ENCODE peak calls at places on chromosomes 6 and 20, in six cellular contexts. One of them, this sample, is unnamed.

GRCh38 chr6:163132050-163132750 is 282.3 kb upstream of the QKI start:
- DNase-seq in brain microvascular endothelial cell: peak; percentile 63
- DNase-seq in transverse colon: no peak
- DNase-seq in CD4-positive, alpha-beta T cell: no peak
- DNase-seq in glutamatergic neuron: no peak
- DNase-seq in cardiac muscle cell: peak; percentile 27
- DNase-seq in this sample: no peak

GRCh38 chr6:36625161-36625919 is 31.2 kb downstream of the SRSF3 start:
- DNase-seq in brain microvascular endothelial cell: peak; percentile 46
- DNase-seq in transverse colon: peak; percentile 8
- DNase-seq in glutamatergic neuron: no peak
- DNase-seq in cardiac muscle cell: no peak
- DNase-seq in CD4-positive, alpha-beta T cell: no peak
- DNase-seq in this sample: no peak

GRCh38 chr6:5084787-5085637 is at the start of gene PPP1R3G:
- DNase-seq in CD4-positive, alpha-beta T cell: no peak
- DNase-seq in transverse colon: peak; percentile 45
- DNase-seq in cardiac muscle cell: peak; percentile 52
- DNase-seq in brain microvascular endothelial cell: peak; percentile 35
- DNase-seq in glutamatergic neuron: peak; percentile 48
- DNase-seq in this sample: no peak

GRCh38 chr6:168739381-168739780 is 298.4 kb downstream of the SMOC2 start:
- DNase-seq in brain microvascular endothelial cell: no peak
- DNase-seq in CD4-positive, alpha-beta T cell: no peak
- DNase-seq in cardiac muscle cell: no peak
- DNase-seq in glutamatergic neuron: no peak
- DNase-seq in transverse colon: no peak
- DNase-seq in this sample: no peak

GRCh38 chr20:46435146-46435545 is 28.7 kb upstream of the ELMO2 start:
- DNase-seq in brain microvascular endothelial cell: no peak
- DNase-seq in CD4-positive, alpha-beta T cell: no peak
- DNase-seq in cardiac muscle cell: no peak
- DNase-seq in transverse colon: no peak
- DNase-seq in glutamatergic neuron: no peak
- DNase-seq in this sample: no peak

GRCh38 chr6:71082033-71082620 is 125.3 kb upstream of the B3GAT2 start:
- DNase-seq in cardiac muscle cell: no peak
- DNase-seq in transverse colon: no peak
- DNase-seq in CD4-positive, alpha-beta T cell: no peak
- DNase-seq in brain microvascular endothelial cell: no peak
- DNase-seq in glutamatergic neuron: no peak
- DNase-seq in this sample: no peak

GRCh38 chr6:137722749-137723272 is 144.2 kb upstream of the TNFAIP3 start:
- DNase-seq in CD4-positive, alpha-beta T cell: no peak
- DNase-seq in cardiac muscle cell: no peak
- DNase-seq in brain microvascular endothelial cell: no peak
- DNase-seq in glutamatergic neuron: no peak
- DNase-seq in transverse colon: no peak
- DNase-seq in this sample: no peak

GRCh38 chr6:121619013-121619412 is 183.6 kb downstream of the GJA1 start:
- DNase-seq in CD4-positive, alpha-beta T cell: no peak
- DNase-seq in brain microvascular endothelial cell: no peak
- DNase-seq in transverse colon: no peak
- DNase-seq in cardiac muscle cell: no peak
- DNase-seq in glutamatergic neuron: no peak
- DNase-seq in this sample: no peak

GRCh38 chr6:42099340-42100028 is 42.9 kb downstream of the C6orf132 start:
- DNase-seq in cardiac muscle cell: no peak
- DNase-seq in CD4-positive, alpha-beta T cell: no peak
- DNase-seq in transverse colon: peak; percentile 85
- DNase-seq in glutamatergic neuron: no peak
- DNase-seq in brain microvascular endothelial cell: peak; percentile 53
- DNase-seq in this sample: no peak

GRCh38 chr6:135458051-135458450 is 39.5 kb downstream of the AHI1 start:
- DNase-seq in CD4-positive, alpha-beta T cell: no peak
- DNase-seq in brain microvascular endothelial cell: peak; percentile 20
- DNase-seq in transverse colon: no peak
- DNase-seq in cardiac muscle cell: no peak
- DNase-seq in glutamatergic neuron: no peak
- DNase-seq in this sample: no peak

GRCh38 chr6:91730710-91731109 is 1143.8 kb upstream of the MAP3K7 start:
- DNase-seq in brain microvascular endothelial cell: no peak
- DNase-seq in glutamatergic neuron: no peak
- DNase-seq in cardiac muscle cell: no peak
- DNase-seq in CD4-positive, alpha-beta T cell: no peak
- DNase-seq in transverse colon: no peak
- DNase-seq in this sample: no peak

GRCh38 chr6:135936606-135937005 is 85.1 kb downstream of the PDE7B start:
- DNase-seq in brain microvascular endothelial cell: peak; percentile 95
- DNase-seq in cardiac muscle cell: no peak
- DNase-seq in CD4-positive, alpha-beta T cell: no peak
- DNase-seq in glutamatergic neuron: no peak
- DNase-seq in transverse colon: no peak
- DNase-seq in this sample: no peak

GRCh38 chr6:41568585-41569384 is 22.6 kb downstream of the FOXP4 start:
- DNase-seq in transverse colon: no peak
- DNase-seq in cardiac muscle cell: peak; percentile 83
- DNase-seq in glutamatergic neuron: no peak
- DNase-seq in brain microvascular endothelial cell: no peak
- DNase-seq in CD4-positive, alpha-beta T cell: no peak
- DNase-seq in this sample: no peak

GRCh38 chr20:14744723-14745122 is 407.3 kb upstream of the FLRT3 start:
- DNase-seq in cardiac muscle cell: no peak
- DNase-seq in glutamatergic neuron: no peak
- DNase-seq in transverse colon: no peak
- DNase-seq in CD4-positive, alpha-beta T cell: no peak
- DNase-seq in brain microvascular endothelial cell: no peak
- DNase-seq in this sample: no peak

GRCh38 chr6:85405175-85405852 is 44.6 kb upstream of the NT5E start:
- DNase-seq in cardiac muscle cell: no peak
- DNase-seq in glutamatergic neuron: no peak
- DNase-seq in CD4-positive, alpha-beta T cell: no peak
- DNase-seq in transverse colon: peak; percentile 50
- DNase-seq in brain microvascular endothelial cell: no peak
- DNase-seq in this sample: no peak

GRCh38 chr6:88302769-88303230 is 136.7 kb upstream of the CNR1 start:
- DNase-seq in brain microvascular endothelial cell: no peak
- DNase-seq in CD4-positive, alpha-beta T cell: no peak
- DNase-seq in cardiac muscle cell: no peak
- DNase-seq in transverse colon: no peak
- DNase-seq in glutamatergic neuron: no peak
- DNase-seq in this sample: no peak

GRCh38 chr6:6005467-6006427 is 978 bp downstream of the NRN1 start:
- DNase-seq in cardiac muscle cell: no peak
- DNase-seq in transverse colon: no peak
- DNase-seq in brain microvascular endothelial cell: no peak
- DNase-seq in glutamatergic neuron: peak; percentile 18
- DNase-seq in CD4-positive, alpha-beta T cell: no peak
- DNase-seq in this sample: no peak

GRCh38 chr6:1838604-1839003 is 228.9 kb downstream of the FOXC1 start:
- DNase-seq in CD4-positive, alpha-beta T cell: no peak
- DNase-seq in cardiac muscle cell: no peak
- DNase-seq in transverse colon: no peak
- DNase-seq in brain microvascular endothelial cell: no peak
- DNase-seq in glutamatergic neuron: no peak
- DNase-seq in this sample: no peak

GRCh38 chr6:14889172-14889571 is 356.7 kb upstream of the JARID2 start:
- DNase-seq in CD4-positive, alpha-beta T cell: no peak
- DNase-seq in transverse colon: no peak
- DNase-seq in glutamatergic neuron: no peak
- DNase-seq in brain microvascular endothelial cell: peak; percentile 36
- DNase-seq in cardiac muscle cell: no peak
- DNase-seq in this sample: no peak

GRCh38 chr20:19944772-19945459 is 72.2 kb upstream of the NAA20 start:
- DNase-seq in brain microvascular endothelial cell: peak; percentile 61
- DNase-seq in CD4-positive, alpha-beta T cell: no peak
- DNase-seq in cardiac muscle cell: no peak
- DNase-seq in glutamatergic neuron: no peak
- DNase-seq in transverse colon: no peak
- DNase-seq in this sample: no peak

GRCh38 chr20:61941721-61942405 is 123.8 kb downstream of the TAF4 start:
- DNase-seq in CD4-positive, alpha-beta T cell: no peak
- DNase-seq in transverse colon: no peak
- DNase-seq in glutamatergic neuron: peak; percentile 13
- DNase-seq in cardiac muscle cell: no peak
- DNase-seq in brain microvascular endothelial cell: no peak
- DNase-seq in this sample: no peak

GRCh38 chr6:167979436-167980090 is 17.9 kb upstream of the KIF25 start:
- DNase-seq in transverse colon: no peak
- DNase-seq in brain microvascular endothelial cell: no peak
- DNase-seq in cardiac muscle cell: no peak
- DNase-seq in glutamatergic neuron: no peak
- DNase-seq in CD4-positive, alpha-beta T cell: no peak
- DNase-seq in this sample: no peak

GRCh38 chr6:169979873-169980440 is 228.5 kb downstream of the ERMARD start:
- DNase-seq in transverse colon: no peak
- DNase-seq in brain microvascular endothelial cell: no peak
- DNase-seq in glutamatergic neuron: peak; percentile 8
- DNase-seq in cardiac muscle cell: no peak
- DNase-seq in CD4-positive, alpha-beta T cell: no peak
- DNase-seq in this sample: no peak

GRCh38 chr20:1391640-1392442 is 1.0 kb downstream of the FKBP1A start:
- DNase-seq in CD4-positive, alpha-beta T cell: no peak
- DNase-seq in transverse colon: no peak
- DNase-seq in glutamatergic neuron: peak; percentile 26
- DNase-seq in brain microvascular endothelial cell: no peak
- DNase-seq in cardiac muscle cell: peak; percentile 15
- DNase-seq in this sample: no peak

GRCh38 chr6:122839906-122840305 is 50.8 kb downstream of the SMPDL3A start:
- DNase-seq in cardiac muscle cell: no peak
- DNase-seq in brain microvascular endothelial cell: no peak
- DNase-seq in transverse colon: no peak
- DNase-seq in CD4-positive, alpha-beta T cell: no peak
- DNase-seq in glutamatergic neuron: no peak
- DNase-seq in this sample: no peak

GRCh38 chr6:122839477-122839876 is 50.4 kb downstream of the SMPDL3A start:
- DNase-seq in CD4-positive, alpha-beta T cell: peak; percentile 15
- DNase-seq in cardiac muscle cell: peak; percentile 70
- DNase-seq in transverse colon: peak; percentile 68
- DNase-seq in glutamatergic neuron: peak; percentile 68
- DNase-seq in brain microvascular endothelial cell: peak; percentile 61
- DNase-seq in this sample: peak; percentile 49

GRCh38 chr6:122833229-122833556 is 44.1 kb downstream of the SMPDL3A start:
- DNase-seq in glutamatergic neuron: peak; percentile 24
- DNase-seq in cardiac muscle cell: no peak
- DNase-seq in brain microvascular endothelial cell: no peak
- DNase-seq in transverse colon: no peak
- DNase-seq in CD4-positive, alpha-beta T cell: no peak
- DNase-seq in this sample: peak; percentile 26

GRCh38 chr6:122832515-122833228 is 43.6 kb downstream of the SMPDL3A start:
- DNase-seq in CD4-positive, alpha-beta T cell: no peak
- DNase-seq in glutamatergic neuron: no peak
- DNase-seq in brain microvascular endothelial cell: no peak
- DNase-seq in cardiac muscle cell: no peak
- DNase-seq in transverse colon: no peak
- DNase-seq in this sample: no peak

GRCh38 chr6:122838060-122838780 is 49.2 kb downstream of the SMPDL3A start:
- DNase-seq in brain microvascular endothelial cell: no peak
- DNase-seq in glutamatergic neuron: no peak
- DNase-seq in cardiac muscle cell: peak; percentile 22
- DNase-seq in transverse colon: no peak
- DNase-seq in CD4-positive, alpha-beta T cell: no peak
- DNase-seq in this sample: no peak
- TF ChIP-seq CTCF in brain microvascular endothelial cell: peak; percentile 57
- TF ChIP-seq CTCF in glutamatergic neuron: peak; percentile 27
- TF ChIP-seq CTCF in cardiac muscle cell: peak; percentile 57
- TF ChIP-seq CTCF in transverse colon: peak; percentile 29
- TF ChIP-seq CTCF in CD4-positive, alpha-beta T cell: no peak
- TF ChIP-seq CTCF in this sample: peak; percentile 58

DNA sequence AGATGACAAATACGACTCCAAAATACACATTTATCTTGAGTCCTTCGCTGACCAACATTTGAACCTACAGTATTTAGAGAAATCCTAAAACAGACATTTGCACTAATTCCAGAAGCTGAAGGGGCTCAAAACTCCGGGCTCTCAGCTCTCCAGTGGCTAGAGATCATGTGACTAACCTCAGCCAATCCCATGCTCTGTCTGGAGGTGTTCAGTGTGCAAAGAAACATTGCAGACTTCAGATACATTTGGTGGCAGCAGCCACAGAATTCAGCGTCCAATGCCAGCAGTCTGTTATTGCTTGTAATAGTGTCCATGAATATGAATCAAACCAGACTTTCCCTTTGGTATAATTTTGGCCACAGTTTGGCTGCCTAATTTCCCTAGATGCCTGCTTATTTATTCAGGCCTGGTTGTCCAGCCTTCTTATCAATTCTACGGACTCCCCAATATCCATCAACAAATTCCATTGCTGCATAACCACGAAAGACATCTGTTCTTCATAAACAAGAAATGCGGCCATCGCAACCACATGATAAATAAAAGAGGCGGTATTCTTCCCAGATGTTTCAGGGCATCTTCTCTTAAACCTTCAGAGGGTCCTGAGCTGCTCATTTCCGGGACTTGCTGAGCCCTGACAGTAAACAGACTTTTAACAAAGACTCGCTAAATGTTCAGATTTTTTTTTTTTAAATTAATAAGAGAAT is 14.5 kb upstream of the CYP24A1 start:
- DNase-seq in glutamatergic neuron: no peak
- DNase-seq in CD4-positive, alpha-beta T cell: no peak
- DNase-seq in brain microvascular endothelial cell: no peak
- DNase-seq in cardiac muscle cell: no peak
- DNase-seq in transverse colon: no peak
- DNase-seq in this sample: no peak
- TF ChIP-seq CTCF in glutamatergic neuron: no peak
- TF ChIP-seq CTCF in CD4-positive, alpha-beta T cell: no peak
- TF ChIP-seq CTCF in brain microvascular endothelial cell: no peak
- TF ChIP-seq CTCF in cardiac muscle cell: no peak
- TF ChIP-seq CTCF in transverse colon: no peak
- TF ChIP-seq CTCF in this sample: no peak

GRCh38 chr6:100775667-100776066 is 105.5 kb downstream of the ASCC3 start:
- DNase-seq in cardiac muscle cell: no peak
- DNase-seq in transverse colon: no peak
- DNase-seq in CD4-positive, alpha-beta T cell: no peak
- DNase-seq in brain microvascular endothelial cell: no peak
- DNase-seq in glutamatergic neuron: no peak
- DNase-seq in this sample: no peak
- TF ChIP-seq CTCF in cardiac muscle cell: peak; percentile 22
- TF ChIP-seq CTCF in transverse colon: no peak
- TF ChIP-seq CTCF in CD4-positive, alpha-beta T cell: no peak
- TF ChIP-seq CTCF in brain microvascular endothelial cell: no peak
- TF ChIP-seq CTCF in glutamatergic neuron: no peak
- TF ChIP-seq CTCF in this sample: peak; percentile 31

DNA sequence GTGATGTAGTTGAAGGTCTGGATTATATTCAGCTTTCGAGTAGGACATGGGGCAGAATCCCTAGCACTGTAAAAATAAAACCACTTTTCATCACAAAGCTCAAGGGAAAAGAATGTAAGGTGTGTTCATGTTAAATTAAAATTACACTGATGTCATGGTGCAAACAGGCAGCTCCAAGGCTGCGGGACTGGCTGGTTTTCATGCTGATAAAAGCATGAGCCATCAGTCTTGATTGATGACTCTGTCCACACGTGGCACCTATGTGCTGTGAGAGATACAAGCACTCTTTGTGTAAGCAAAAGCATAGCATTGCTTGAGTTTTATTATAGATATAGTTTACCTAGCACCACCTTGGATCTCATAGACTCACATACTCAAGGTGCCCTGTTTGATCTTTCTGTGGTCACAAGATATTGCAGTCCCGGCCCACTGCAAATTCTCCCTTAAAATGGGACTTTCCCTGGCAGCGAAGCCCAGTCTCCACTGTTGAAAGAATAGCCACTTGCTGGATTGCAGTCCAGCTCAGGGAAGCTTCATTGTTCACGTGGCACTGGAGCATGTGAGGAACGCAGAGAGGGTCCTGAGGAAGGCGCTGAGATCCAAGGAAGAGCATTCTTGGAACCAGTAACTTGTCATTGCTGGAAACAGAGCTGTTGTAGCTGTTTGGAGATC is 90.6 kb downstream of the TIAM2 start:
- DNase-seq in CD4-positive, alpha-beta T cell: no peak
- DNase-seq in transverse colon: no peak
- DNase-seq in brain microvascular endothelial cell: peak; percentile 45
- DNase-seq in glutamatergic neuron: no peak
- DNase-seq in cardiac muscle cell: peak; percentile 50
- DNase-seq in this sample: no peak
- TF ChIP-seq CTCF in CD4-positive, alpha-beta T cell: no peak
- TF ChIP-seq CTCF in transverse colon: no peak
- TF ChIP-seq CTCF in brain microvascular endothelial cell: no peak
- TF ChIP-seq CTCF in glutamatergic neuron: no peak
- TF ChIP-seq CTCF in cardiac muscle cell: no peak
- TF ChIP-seq CTCF in this sample: no peak

This sample was measured in D721Med.